ENCODE peak calls at places on chromosomes 6 and 20, in ten cellular contexts. Y, T, Z, G, W, I, S, F, A and X are unnamed samples.

GRCh38 chr6:113719056-113719455 is 138.1 kb upstream of the MARCKS start:
- DNase-seq in Y (no peak), T (peak; percentile 47), Z (no peak), G (no peak), W (no peak), I (no peak), S (no peak), F (no peak), A (no peak), X (no peak)

GRCh38 chr20:54822407-54822806 is 347.0 kb downstream of the DOK5 start:
- DNase-seq in Y (no peak), T (no peak), Z (no peak), G (no peak), W (no peak), I (no peak), S (no peak), F (no peak), A (no peak), X (no peak)

GRCh38 chr6:32845381-32845884 is 1.6 kb upstream of the PSMB8 start:
- DNase-seq in Y (no peak), T (peak; percentile 45), Z (peak; percentile 54), G (no peak), W (peak; percentile 41), I (no peak), S (no peak), F (peak; percentile 36), A (peak; percentile 37), X (no peak)

GRCh38 chr6:46044876-46045617 is 29.4 kb upstream of the CLIC5 start:
- DNase-seq in Y (no peak), T (no peak), Z (no peak), G (peak; percentile 73), W (no peak), I (peak; percentile 67), S (peak; percentile 50), F (no peak), A (no peak), X (no peak)

GRCh38 chr6:53168516-53169257 is 20.0 kb upstream of the GCM1 start:
- DNase-seq in Y (no peak), T (no peak), Z (no peak), G (no peak), W (no peak), I (no peak), S (no peak), F (no peak), A (no peak), X (no peak)

GRCh38 chr20:45322952-45323383 is 14.9 kb upstream of the MATN4 start:
- DNase-seq in Y (peak; percentile 72), T (peak; percentile 60), Z (no peak), G (no peak), W (no peak), I (peak; percentile 61), S (no peak), F (no peak), A (no peak), X (no peak)

GRCh38 chr20:53847843-53848185 is 222.6 kb downstream of the BCAS1 start:
- DNase-seq in Y (no peak), T (no peak), Z (no peak), G (no peak), W (no peak), I (no peak), S (no peak), F (no peak), A (no peak), X (no peak)

GRCh38 chr6:131868836-131869235 is 61.0 kb downstream of the ENPP1 start:
- DNase-seq in Y (no peak), T (no peak), Z (no peak), G (no peak), W (no peak), I (no peak), S (no peak), F (no peak), A (no peak), X (no peak)

GRCh38 chr6:17031961-17032360 is 69.9 kb upstream of the STMND1 start:
- DNase-seq in Y (no peak), T (no peak), Z (peak; percentile 65), G (no peak), W (no peak), I (peak; percentile 21), S (no peak), F (no peak), A (no peak), X (no peak)